ENCODE peak calls at places on chromosomes 16 and 17, in four cellular contexts. H, X, T and Y are unnamed samples.

GRCh38 chr17:77645441-77646430 is 312.8 kb upstream of the TNRC6C start:
- DNase-seq in H (no peak), X (no peak), T (no peak), Y (peak)

GRCh38 chr16:5062051-5062450 is 3.7 kb downstream of the C16orf89 start:
- DNase-seq in H (no peak), X (no peak), T (no peak), Y (no peak)

GRCh38 chr17:67623767-67624166 is 94.0 kb upstream of the NOL11 start:
- DNase-seq in H (no peak), X (no peak), T (no peak), Y (no peak)

GRCh38 chr17:37744961-37745800 is at the start of gene HNF1B:
- DNase-seq in H (peak), X (no peak), T (no peak), Y (peak)

GRCh38 chr17:74379495-74380085 is 12.3 kb downstream of the GPR142 start:
- DNase-seq in H (peak), X (peak), T (peak), Y (peak)

GRCh38 chr16:59971264-59971663 is 1237.1 kb upstream of the GOT2 start:
- DNase-seq in H (no peak), X (no peak), T (peak), Y (no peak)

GRCh38 chr17:44361292-44362055 is 2.2 kb downstream of the FAM171A2 start:
- DNase-seq in H (no peak), X (no peak), T (no peak), Y (no peak)

GRCh38 chr16:54050281-54051210 is 236.0 kb downstream of the IRX3 start:
- DNase-seq in H (no peak), X (no peak), T (no peak), Y (no peak)

GRCh38 chr17:71334041-71334781 is 786.6 kb upstream of the SOX9 start:
- DNase-seq in H (no peak), X (no peak), T (no peak), Y (no peak)

GRCh38 chr16:11089504-11090124 is 145.2 kb downstream of the CLEC16A start:
- DNase-seq in H (no peak), X (no peak), T (no peak), Y (no peak)

GRCh38 chr17:32873114-32873513 is 3.8 kb downstream of the MYO1D start:
- DNase-seq in H (no peak), X (no peak), T (peak), Y (no peak)

GRCh38 chr17:27569257-27569722 is 61.7 kb upstream of the LGALS9 start:
- DNase-seq in H (peak), X (no peak), T (no peak), Y (peak)

GRCh38 chr17:45246861-45247428 is 14.9 kb downstream of the SPATA32 start:
- DNase-seq in H (peak), X (no peak), T (no peak), Y (peak)

GRCh38 chr17:32314636-32315035 is 27.3 kb downstream of the C17orf75 start:
- DNase-seq in H (no peak), X (no peak), T (no peak), Y (no peak)

GRCh38 chr17:17670701-17671319 is 10.4 kb upstream of the RAI1 start:
- DNase-seq in H (no peak), X (no peak), T (no peak), Y (no peak)

GRCh38 chr17:75110307-75110937 is 653 bp downstream of the ARMC7 start:
- DNase-seq in H (peak), X (no peak), T (no peak), Y (peak)

GRCh38 chr17:48604770-48605329 is at the start of gene HOXB6:
- DNase-seq in H (no peak), X (no peak), T (no peak), Y (no peak)
- TF ChIP-seq CTCF in H (no peak), X (no peak), T (no peak), Y (no peak)

GRCh38 chr16:55346475-55346874 is 22.5 kb downstream of the IRX6 start:
- DNase-seq in H (no peak), X (no peak), T (no peak), Y (no peak)

GRCh38 chr16:55351936-55352335 is 27.9 kb downstream of the IRX6 start:
- DNase-seq in H (no peak), X (no peak), T (no peak), Y (no peak)

GRCh38 chr16:55349867-55350266 is 25.9 kb downstream of the IRX6 start:
- DNase-seq in H (no peak), X (peak), T (no peak), Y (no peak)
- TF ChIP-seq CTCF in H (no peak), X (no peak), T (no peak), Y (no peak)

GRCh38 chr17:7097940-7098339 is 16.7 kb downstream of the ASGR2 start:
- DNase-seq in H (no peak), X (no peak), T (no peak), Y (no peak)
- TF ChIP-seq CTCF in H (no peak), X (no peak), T (no peak), Y (no peak)

GRCh38 chr16:66014221-66014620 is 352.3 kb upstream of the CDH5 start:
- DNase-seq in H (no peak), X (no peak), T (peak), Y (no peak)
- TF ChIP-seq CTCF in H (no peak), X (no peak), T (no peak), Y (no peak)

GRCh38 chr17:82105882-82106696 is 8.1 kb upstream of the FASN start:
- DNase-seq in H (peak), X (no peak), T (peak), Y (peak)
- TF ChIP-seq CTCF in H (no peak), X (peak), T (peak), Y (peak)

DNA sequence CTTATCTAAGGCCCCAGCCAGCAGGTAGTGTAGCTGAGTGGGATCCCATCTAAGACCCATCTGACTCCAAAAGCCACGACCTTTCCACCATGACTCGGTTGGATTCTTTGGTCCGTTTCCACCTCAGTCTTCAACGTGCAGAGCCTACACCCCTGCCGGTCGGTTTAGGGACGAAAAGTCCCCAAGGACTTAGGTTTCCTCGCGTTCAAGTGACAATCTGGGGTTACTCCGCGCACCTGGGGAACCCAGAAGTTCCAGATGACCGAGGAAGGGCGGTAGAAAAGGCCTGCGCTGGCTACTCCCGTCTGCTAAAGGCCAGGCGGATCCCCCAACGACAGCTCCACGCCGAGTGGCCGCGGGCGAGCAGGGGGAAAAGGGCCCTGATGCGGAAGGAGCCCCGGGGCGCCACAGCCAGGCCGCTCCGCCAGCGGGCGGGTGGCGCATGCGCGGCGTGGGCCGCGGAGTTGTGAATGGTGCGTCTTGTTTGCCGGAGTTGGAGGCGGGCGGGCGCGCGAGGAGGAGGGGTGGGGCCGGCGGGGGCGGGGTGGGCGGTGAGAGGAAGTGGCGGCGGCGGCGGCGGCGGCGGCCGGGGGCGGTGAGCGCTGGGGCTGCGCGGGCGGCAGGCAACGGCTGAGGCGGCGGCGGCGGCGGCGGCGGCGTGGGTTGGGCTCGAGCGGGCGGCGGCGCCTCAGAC is at the start of gene CBFB:
- DNase-seq in H (peak), X (peak), T (peak), Y (peak)
- TF ChIP-seq CTCF in H (no peak), X (no peak), T (no peak), Y (peak)

DNA sequence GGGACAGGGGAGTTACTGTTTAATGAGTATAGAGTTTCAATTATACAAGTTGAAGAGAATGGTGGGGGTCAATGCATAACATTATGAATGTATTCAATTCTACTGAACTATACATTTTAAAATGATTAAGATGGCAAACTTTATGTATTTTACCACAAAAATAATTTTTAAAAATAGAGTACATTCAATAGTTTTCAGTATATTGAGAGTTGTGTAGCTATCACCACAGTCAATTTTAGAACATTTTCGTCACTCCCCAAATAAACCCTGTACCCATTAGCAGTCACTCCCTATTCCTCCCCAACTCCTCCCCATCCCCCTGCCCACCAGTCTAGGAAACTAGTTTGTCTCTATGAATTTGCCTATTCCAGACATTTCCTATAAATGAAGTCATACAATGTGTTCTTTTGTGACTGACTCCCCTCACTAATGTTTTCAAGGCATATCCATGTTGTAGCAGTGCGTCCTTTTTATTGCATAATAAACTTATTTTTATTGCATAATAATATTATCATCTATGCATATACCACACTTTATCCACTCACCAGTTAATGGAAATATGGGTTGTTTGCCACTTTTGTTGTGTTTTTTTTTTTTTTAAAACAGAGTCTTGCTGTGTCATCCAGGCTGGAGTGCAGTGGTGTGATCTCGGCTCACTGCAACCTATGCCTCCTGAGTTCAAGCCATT is 52.5 kb upstream of the ERN1 start:
- DNase-seq in H (no peak), X (no peak), T (no peak), Y (no peak)
- TF ChIP-seq CTCF in H (no peak), X (no peak), T (no peak), Y (no peak)

DNA sequence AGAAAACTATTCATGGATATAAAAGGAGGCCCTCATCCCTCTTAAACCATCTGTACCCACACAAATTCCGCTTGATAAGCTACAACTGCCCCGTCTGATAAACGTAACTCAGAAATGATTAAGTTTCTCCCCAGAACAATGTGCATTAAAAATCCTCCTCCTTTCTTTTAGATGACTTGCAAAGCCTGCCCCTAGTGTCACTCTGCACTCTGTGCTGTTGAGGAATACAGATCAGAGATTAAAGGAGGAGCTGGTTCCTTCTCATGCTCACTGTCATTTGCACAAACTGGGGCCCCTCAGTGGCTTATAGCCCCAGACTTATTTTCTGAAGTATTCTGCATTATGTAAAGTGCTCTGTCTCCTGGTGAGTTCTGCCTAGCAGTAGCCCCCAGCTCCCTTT is 33.3 kb downstream of the CDRT15 start:
- DNase-seq in H (no peak), X (no peak), T (no peak), Y (peak)
- TF ChIP-seq CTCF in H (no peak), X (peak), T (peak), Y (peak)

GRCh38 chr16:8674413-8675022 is at the start of gene ABAT:
- DNase-seq in H (peak), X (peak), T (peak), Y (peak)
- TF ChIP-seq CTCF in H (no peak), X (no peak), T (no peak), Y (no peak)